ENCODE peak calls at places on chromosome 15, in nine cellular contexts. B, D, S, M, Q, I, Y, E and X are unnamed samples.

GRCh38 chr15:81006124-81006523 is 5.4 kb downstream of the TLNRD1 start:
- DNase-seq in B (no peak), Y (no peak), Q (no peak), D (no peak), I (no peak), S (no peak), M (no peak), E (no peak), X (no peak)

GRCh38 chr15:99925661-99926461 is 192.6 kb upstream of the LYSMD4 start:
- DNase-seq in M (no peak), D (peak), Y (peak), I (peak), Q (no peak), S (peak), B (peak), E (peak), X (peak)

GRCh38 chr15:71152542-71152941 is 37.3 kb downstream of the THSD4 start:
- DNase-seq in S (no peak), B (no peak), I (no peak), Y (no peak), E (no peak), D (no peak), Q (no peak), M (no peak), X (no peak)

GRCh38 chr15:92952451-92952850 is 52.3 kb downstream of the CHD2 start:
- DNase-seq in S (no peak), B (no peak), D (no peak), I (no peak), Y (no peak), E (no peak), M (no peak), Q (no peak), X (no peak)

GRCh38 chr15:39426552-39427532 is 154.0 kb upstream of the THBS1 start:
- DNase-seq in I (peak), E (peak), M (peak), Y (peak), D (peak), Q (peak), S (peak), B (no peak), X (peak)

GRCh38 chr15:45180201-45180600 is 7.6 kb downstream of the SHF start:
- DNase-seq in M (peak), D (no peak), S (no peak), Y (no peak), I (no peak), B (no peak), E (no peak), Q (no peak), X (no peak)

GRCh38 chr15:71653986-71654713 is 156.2 kb upstream of the NR2E3 start:
- DNase-seq in M (no peak), B (no peak), Q (no peak), Y (no peak), D (no peak), E (no peak), I (no peak), S (no peak), X (no peak)

GRCh38 chr15:68586274-68586961 is 7.6 kb downstream of the CORO2B start:
- DNase-seq in Q (peak), D (no peak), S (peak), I (no peak), B (no peak), E (no peak), M (peak), Y (no peak), X (no peak)

GRCh38 chr15:78979456-78980320 is 34.8 kb upstream of the CTSH start:
- DNase-seq in D (peak), S (peak), Q (peak), Y (peak), I (peak), E (no peak), B (no peak), M (peak), X (peak)

GRCh38 chr15:31974855-31975421 is 55.4 kb upstream of the CHRNA7 start:
- DNase-seq in E (no peak), I (peak), B (no peak), M (peak), Q (peak), D (peak), S (peak), Y (peak), X (peak)

GRCh38 chr15:78164010-78164409 is 14.8 kb downstream of the IDH3A start:
- DNase-seq in Y (no peak), Q (no peak), E (no peak), M (no peak), I (no peak), B (no peak), D (no peak), S (no peak), X (no peak)

GRCh38 chr15:84983299-84983698 is 1.6 kb downstream of the PDE8A start:
- DNase-seq in Y (no peak), D (no peak), I (no peak), Q (no peak), S (no peak), B (no peak), E (no peak), M (no peak), X (no peak)

GRCh38 chr15:58748040-58748786 is 1.3 kb downstream of the ADAM10 start:
- DNase-seq in Q (no peak), E (no peak), B (no peak), Y (peak), S (no peak), M (no peak), I (no peak), D (peak), X (peak)